ENCODE peak calls at places on chromosome 7, in four cellular contexts. F is amniotic stem cell; N is stimulated activated CD4-positive, alpha-beta T cell treated with anti-CD3 and anti-CD28 coated beads, TNF-alpha, amount 100 ng/mL, for 4 hours; S is body of pancreas. Y is an unnamed sample.
A peak's percentile ranks its signal among the peaks of the same experiment; 100 is the strongest.

GRCh38 chr7:34991938-34992840 is 45.1 kb downstream of the DPY19L1 start:
- DNase-seq in S (no peak), N (peak; percentile 2), F (no peak), Y (peak; percentile 77)

GRCh38 chr7:51649-52048 is 140.7 kb upstream of the FAM20C start:
- DNase-seq in N (no peak), F (no peak), S (no peak), Y (no peak)

GRCh38 chr7:141945356-141945755 is 1.4 kb downstream of the CLEC5A start:
- DNase-seq in S (no peak), N (no peak), F (no peak), Y (no peak)

GRCh38 chr7:41491752-41492405 is 211.0 kb downstream of the INHBA start:
- DNase-seq in S (no peak), F (no peak), N (no peak), Y (no peak)

GRCh38 chr7:106485031-106485551 is 175.9 kb downstream of the CCDC71L start:
- DNase-seq in N (no peak), F (peak; percentile 26), S (no peak), Y (peak; percentile 83)

GRCh38 chr7:55534262-55534915 is 37.9 kb downstream of the VOPP1 start:
- DNase-seq in F (peak; percentile 42), N (peak; percentile 42), S (no peak), Y (no peak)

GRCh38 chr7:47405921-47406765 is 175.8 kb downstream of the TNS3 start:
- DNase-seq in N (no peak), S (peak; percentile 80), F (no peak), Y (peak; percentile 51)

GRCh38 chr7:135180122-135180521 is 9.6 kb upstream of the CYREN start:
- DNase-seq in N (no peak), S (peak; percentile 10), F (no peak), Y (no peak)

GRCh38 chr7:117218700-117219099 is 104.2 kb downstream of the WNT2 start:
- DNase-seq in F (no peak), S (no peak), N (no peak), Y (no peak)

GRCh38 chr7:4883352-4884144 is at the start of gene RADIL:
- DNase-seq in F (peak; percentile 68), N (peak; percentile 74), S (peak; percentile 95), Y (peak; percentile 89)

GRCh38 chr7:152464312-152465117 is 28.7 kb upstream of the KMT2C start:
- DNase-seq in S (peak; percentile 75), F (peak; percentile 33), N (peak; percentile 67), Y (peak; percentile 64)